ENCODE peak calls at places on chromosomes 11 and 22, in seven cellular contexts. C is SK-N-SH treated with all-trans-retinoic acid at 6 μM for 48 hours; F is PC-3; M is activated B cell treated with CpG ODN at 0.5 μM for 24 hours; U is activated naive CD4-positive, alpha-beta T cell treated with anti-CD3 and anti-CD28 coated beads, Interleukin-2, amount 50 U/mL, for 72 hours; D is activated naive CD8-positive, alpha-beta T cell treated with anti-CD3 and anti-CD28 coated beads, Interleukin-2, amount 10 ng/mL, durations not matched to agents 7 days and 5 days; O is Right ventricle myocardium inferior. W is an unnamed sample.

GRCh38 chr11:121706884-121707283 is 254.1 kb upstream of the SORL1-AS1 start:
- ATAC-seq in M (no peak), C (no peak), D (no peak), F (no peak), U (no peak), O (no peak), W (no peak)

GRCh38 chr11:93871521-93871920 is 21.1 kb upstream of the VSTM5 start:
- ATAC-seq in M (no peak), C (no peak), U (no peak), O (no peak), F (no peak), D (no peak), W (no peak)

GRCh38 chr22:17098379-17098819 is 13.6 kb downstream of the IL17RA start:
- ATAC-seq in F (no peak), U (peak; percentile 92), D (peak; percentile 87), M (peak; percentile 58), C (no peak), O (peak; percentile 73), W (peak; percentile 68)

GRCh38 chr11:59761985-59762384 is 6.8 kb downstream of the STX3 start:
- ATAC-seq in D (no peak), O (peak; percentile 50), F (no peak), M (no peak), C (no peak), U (no peak), W (no peak)

GRCh38 chr11:116871248-116871647 is 33.8 kb upstream of the APOA1 start:
- ATAC-seq in C (peak; percentile 88), M (no peak), U (no peak), D (no peak), O (no peak), F (peak; percentile 99), W (no peak)

GRCh38 chr11:9205596-9205995 is 59.6 kb downstream of the DENND5A start:
- ATAC-seq in M (no peak), O (peak; percentile 24), F (no peak), D (no peak), C (no peak), U (no peak), W (no peak)

GRCh38 chr11:100821198-100821597 is 134.1 kb downstream of the ARHGAP42 start:
- ATAC-seq in D (no peak), M (no peak), O (no peak), U (no peak), F (no peak), C (no peak), W (no peak)

GRCh38 chr22:17672417-17672991 is 33.9 kb downstream of the BCL2L13 start:
- ATAC-seq in D (no peak), F (peak; percentile 34), M (no peak), C (peak; percentile 70), O (no peak), U (peak; percentile 66), W (no peak)

GRCh38 chr22:47851586-47851985 is 1089.1 kb downstream of the TBC1D22A start:
- ATAC-seq in C (no peak), U (no peak), O (no peak), M (no peak), F (no peak), D (no peak), W (no peak)

W was measured in gastroesophageal sphincter.